ENCODE peak calls at places on chromosomes 13 and 19, in seven cellular contexts. C is right atrium auricular region, B is tibial artery, M is fibroblast of lung, U is PC-9, P is ovary, X is right lobe of liver. G is an unnamed sample.

GRCh38 chr13:33111414-33112110 is 95.3 kb downstream of the KL start:
- DNase-seq in U (no peak), X (no peak), C (no peak), P (no peak), B (no peak), M (peak; percentile 69), G (no peak)

GRCh38 chr13:44667950-44668349 is 91.8 kb upstream of the TSC22D1 start:
- DNase-seq in P (no peak), X (no peak), U (no peak), C (no peak), B (no peak), M (peak; percentile 80), G (no peak)

GRCh38 chr19:35362261-35363000 is 4.2 kb downstream of the FFAR3 start:
- DNase-seq in C (no peak), U (no peak), X (no peak), P (no peak), B (no peak), M (no peak), G (peak; percentile 70)

GRCh38 chr19:8663920-8664670 is 33.7 kb downstream of the NFILZ start:
- DNase-seq in C (no peak), X (no peak), P (no peak), M (no peak), B (no peak), U (no peak), G (no peak)

GRCh38 chr19:53076984-53077383 is 26.2 kb downstream of the ZNF160 start:
- DNase-seq in B (no peak), C (peak; percentile 61), P (peak; percentile 38), M (peak; percentile 43), X (no peak), U (no peak), G (no peak)

GRCh38 chr19:38528931-38529330 is 88.8 kb downstream of the MAP4K1 start:
- DNase-seq in P (no peak), M (no peak), X (no peak), B (no peak), U (no peak), C (no peak), G (no peak)

GRCh38 chr19:3604227-3604986 is 2.3 kb downstream of the TBXA2R start:
- DNase-seq in B (peak; percentile 74), M (no peak), P (no peak), U (no peak), X (no peak), C (no peak), G (no peak)

GRCh38 chr19:19468424-19469050 is 46.8 kb downstream of the TSSK6 start:
- DNase-seq in P (no peak), X (no peak), M (no peak), C (no peak), U (no peak), B (no peak), G (no peak)

DNA sequence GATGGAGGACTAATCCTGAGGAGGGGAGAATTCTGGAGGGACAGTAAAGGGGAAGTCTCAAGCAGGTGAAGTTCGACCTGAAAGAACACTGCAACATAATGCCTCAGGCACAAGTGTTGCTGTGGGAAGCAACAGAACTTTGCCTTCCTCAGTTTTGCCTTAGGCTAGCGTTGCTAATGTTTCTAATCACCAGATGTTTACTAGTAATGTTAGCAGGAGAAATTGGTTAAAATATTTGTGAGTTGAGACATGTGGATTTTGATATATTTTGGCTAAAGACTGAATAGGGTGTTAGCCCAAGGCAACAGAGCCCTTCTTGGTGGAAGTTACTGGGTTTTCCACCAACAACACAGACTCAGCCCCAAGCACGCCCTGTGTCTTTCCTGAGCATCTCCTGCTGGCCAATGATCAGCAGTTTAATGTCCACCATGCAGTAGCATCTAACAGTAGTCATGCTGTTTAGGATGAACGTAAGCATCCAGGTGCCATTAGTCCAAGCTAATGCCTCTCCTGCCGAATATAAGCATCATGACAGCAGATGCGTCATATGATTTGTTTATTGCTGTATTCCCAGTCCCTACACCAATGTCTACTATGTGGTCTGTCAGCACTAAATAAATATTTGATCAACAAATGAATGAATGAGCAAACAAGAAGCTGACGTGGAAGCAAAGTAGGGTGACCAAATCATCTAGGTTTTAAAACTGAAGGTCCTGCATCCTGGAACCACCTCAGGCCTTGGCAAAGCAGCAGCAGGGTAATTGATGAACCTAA is 511.9 kb upstream of the HTR2A start:
- DNase-seq in P (no peak), B (no peak), X (no peak), U (no peak), M (no peak), C (no peak), G (no peak)
- H3K27ac ChIP-seq in P (no peak overlapping the region), B (no peak overlapping the region), X (no peak overlapping the region), U (no peak overlapping the region), M (no peak overlapping the region), C (no peak overlapping the region), G (no peak overlapping the region)

GRCh38 chr13:41056194-41056593 is 5.1 kb upstream of the WBP4 start:
- DNase-seq in P (no peak), M (no peak), B (no peak), X (no peak), C (no peak), U (no peak), G (no peak)
- H3K4me1 ChIP-seq in P (peaks cover 11% of the 10 kb centered on the region), M (peaks cover 5% of the 10 kb centered on the region), B (peaks cover 21% of the 10 kb centered on the region), X (no peaks in the 10 kb centered on the region), C (no peaks in the 10 kb centered on the region), U (peaks cover 23% of the 10 kb centered on the region), G (peaks cover 70% of the 10 kb centered on the region)

GRCh38 chr19:49432141-49433073 is 7.2 kb downstream of the GFY start:
- DNase-seq in C (no peak), U (no peak), B (no peak), P (no peak), M (no peak), X (no peak), G (no peak)

GRCh38 chr19:49428547-49429451 is 3.6 kb downstream of the GFY start:
- DNase-seq in P (no peak), U (no peak), M (no peak), C (no peak), B (no peak), X (no peak), G (no peak)

GRCh38 chr19:49430172-49430677 is 5.0 kb downstream of the GFY start:
- DNase-seq in C (no peak), X (no peak), U (no peak), P (no peak), M (no peak), B (no peak), G (no peak)

GRCh38 chr19:49431330-49431749 is 6.2 kb downstream of the GFY start:
- DNase-seq in P (no peak), C (no peak), M (no peak), U (no peak), X (no peak), B (no peak), G (no peak)

GRCh38 chr19:49430678-49431329 is 5.6 kb downstream of the GFY start:
- DNase-seq in B (no peak), U (no peak), C (no peak), M (no peak), P (no peak), X (no peak), G (no peak)
- TF ChIP-seq CTCF in B (no peak), U (peak; percentile 36), C (no peak), M (no peak), P (no peak), X (no peak), G (no peak)

GRCh38 chr13:106513025-106513424 is 22.4 kb downstream of the EFNB2 start:
- DNase-seq in M (peak; percentile 81), X (no peak), P (no peak), U (no peak), B (no peak), C (no peak), G (no peak)
- H3K27ac ChIP-seq in M (no peak overlapping the region), X (no peak overlapping the region), P (no peak overlapping the region), U (peak overlapping the region; percentile 2), B (no peak overlapping the region), C (no peak overlapping the region), G (no peak overlapping the region)

GRCh38 chr19:17379221-17379631 is 2.1 kb upstream of the PLVAP start:
- DNase-seq in B (no peak), M (no peak), U (no peak), P (no peak), C (no peak), X (no peak), G (no peak)
- H3K4me1 ChIP-seq in B (peaks cover 5% of the 10 kb centered on the region), M (no peaks in the 10 kb centered on the region), U (peaks cover 9% of the 10 kb centered on the region), P (peaks cover 1% of the 10 kb centered on the region), C (no peaks in the 10 kb centered on the region), X (no peaks in the 10 kb centered on the region), G (peaks cover 10% of the 10 kb centered on the region)

DNA sequence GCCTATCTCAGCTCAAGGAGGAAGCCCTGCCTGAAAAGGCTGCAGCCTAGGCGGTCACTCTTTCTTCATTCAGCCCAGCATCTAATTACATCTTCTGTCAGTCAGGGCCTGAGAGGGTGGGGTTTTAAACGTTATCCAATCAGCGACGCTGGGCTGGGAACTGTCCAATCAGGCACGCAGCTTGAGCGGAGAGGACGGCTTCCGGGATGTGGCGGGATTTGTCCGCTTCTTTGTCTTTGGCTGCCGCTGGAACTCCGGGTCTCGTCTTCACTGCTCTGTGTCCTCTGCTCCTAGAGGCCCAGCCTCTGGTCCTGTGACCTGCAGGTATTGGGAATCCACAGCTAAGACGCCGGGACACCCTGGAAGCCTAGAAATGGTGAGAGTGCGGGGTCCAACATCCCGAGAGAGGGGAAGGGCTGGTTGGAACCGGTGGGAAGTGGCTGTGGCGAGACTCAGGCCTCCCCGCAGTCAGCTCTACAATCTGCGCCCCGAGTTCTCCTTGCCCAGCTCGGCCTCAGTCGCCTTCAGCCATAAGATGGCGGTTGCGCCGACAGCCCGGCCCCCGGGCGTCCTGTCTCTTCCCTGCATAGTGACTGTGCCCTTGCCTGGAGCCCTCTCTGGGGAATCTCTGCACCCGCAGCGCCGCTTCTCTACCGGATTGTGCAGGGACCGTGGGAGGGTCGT is at the start of gene ZNF738:
- DNase-seq in P (peak; percentile 88), X (peak; percentile 83), M (peak; percentile 95), U (peak; percentile 88), B (peak; percentile 92), C (peak; percentile 97), G (peak; percentile 96)
- TF ChIP-seq CTCF in P (no peak), X (no peak), M (no peak), U (no peak), B (no peak), C (no peak), G (no peak)

GRCh38 chr13:40920826-40921225 is 98.3 kb downstream of the ELF1 start:
- DNase-seq in X (no peak), U (no peak), B (no peak), M (peak; percentile 55), C (no peak), P (no peak), G (no peak)
- H3K27ac ChIP-seq in X (peak overlapping the region; percentile 79), U (peak overlapping the region; percentile 53), B (peak overlapping the region; percentile 83), M (peak overlapping the region; percentile 83), C (peak overlapping the region; percentile 82), P (peak overlapping the region; percentile 78), G (peak overlapping the region; percentile 75)

G was measured in vagina.